ENCODE peak calls at places on chromosome 19, in seven cellular contexts. G is thoracic aorta; B is BE2C; I is CD4-positive, CD25-positive, alpha-beta regulatory T cell; A is endothelial cell of umbilical vein; U is adipocyte; V is uterus. H is an unnamed sample. For H3K4me1, the result is how much of the 10 kb centered on the place peaks cover.

GRCh38 chr19:51020988-51021651 is 1.6 kb upstream of the KLK10 start:
- DNase-seq in G (no peak), B (peak), I (peak), A (peak), U (peak), V (no peak), H (no peak)

GRCh38 chr19:46109876-46110275 is 14.6 kb downstream of the IGFL3 start:
- DNase-seq in G (no peak), B (no peak), I (no peak), A (no peak), U (no peak), V (no peak), H (no peak)

GRCh38 chr19:28646629-28647028 is 566.3 kb downstream of the UQCRFS1 start:
- DNase-seq in G (no peak), B (no peak), I (no peak), A (no peak), U (no peak), V (no peak), H (no peak)

GRCh38 chr19:14890616-14891379 is 4.9 kb upstream of the OR7A17 start:
- DNase-seq in G (no peak), B (no peak), I (no peak), A (no peak), U (no peak), V (no peak), H (no peak)

GRCh38 chr19:18107235-18108083 is 9.9 kb downstream of the MAST3 start:
- DNase-seq in G (no peak), B (no peak), I (no peak), A (no peak), U (no peak), V (no peak), H (no peak)

GRCh38 chr19:1455336-1456120 is 5.6 kb downstream of the APC2 start:
- DNase-seq in G (peak), B (peak), I (peak), A (peak), U (peak), V (no peak), H (peak)

GRCh38 chr19:11426656-11427055 is 7.5 kb upstream of the RGL3 start:
- DNase-seq in G (no peak), B (no peak), I (no peak), A (no peak), U (no peak), V (no peak), H (no peak)

GRCh38 chr19:46493236-46494114 is 2.2 kb downstream of the PNMA8B start:
- DNase-seq in G (no peak), B (no peak), I (peak), A (no peak), U (no peak), V (peak), H (no peak)

GRCh38 chr19:1073956-1074511 is 7.1 kb downstream of the ARHGAP45 start:
- DNase-seq in G (no peak), B (peak), I (no peak), A (no peak), U (no peak), V (no peak), H (no peak)

GRCh38 chr19:10981496-10981895 is 20.7 kb downstream of the SMARCA4 start:
- DNase-seq in G (no peak), B (no peak), I (no peak), A (no peak), U (peak), V (no peak), H (no peak)

GRCh38 chr19:6448045-6448444 is 11.5 kb downstream of the SLC25A23 start:
- DNase-seq in G (no peak), B (no peak), I (no peak), A (no peak), U (no peak), V (no peak), H (no peak)

GRCh38 chr19:54158812-54159351 is 639 bp downstream of the LENG1 start:
- DNase-seq in G (no peak), B (no peak), I (peak), A (no peak), U (peak), V (no peak), H (no peak)

GRCh38 chr19:46350029-46350757 is 3.3 kb downstream of the PPP5C start:
- DNase-seq in G (no peak), B (peak), I (peak), A (no peak), U (no peak), V (no peak), H (no peak)

GRCh38 chr19:1216756-1217155 is 11.2 kb downstream of the STK11 start:
- DNase-seq in G (no peak), B (no peak), I (no peak), A (no peak), U (no peak), V (no peak), H (no peak)

GRCh38 chr19:30691767-30692516 is 319.8 kb downstream of the ZNF536 start:
- DNase-seq in G (no peak), B (no peak), I (no peak), A (no peak), U (peak), V (no peak), H (no peak)
- H3K4me3 ChIP-seq in G (peak), B (peak), I (no peak), A (no peak), U (peak), V (peak), H (no peak)

GRCh38 chr19:56118666-56119584 is 2.2 kb downstream of the ZNF787 start:
- DNase-seq in G (no peak), B (no peak), I (no peak), A (no peak), U (no peak), V (no peak), H (no peak)

GRCh38 chr19:56121180-56122167 is at the start of gene ZNF787:
- DNase-seq in G (peak), B (peak), I (peak), A (peak), U (peak), V (peak), H (peak)

GRCh38 chr19:56120002-56120370 is 1.1 kb downstream of the ZNF787 start:
- DNase-seq in G (no peak), B (no peak), I (no peak), A (no peak), U (no peak), V (no peak), H (no peak)

GRCh38 chr19:56119585-56119978 is 1.5 kb downstream of the ZNF787 start:
- DNase-seq in G (no peak), B (peak), I (no peak), A (peak), U (peak), V (no peak), H (no peak)

GRCh38 chr19:56120371-56121179 is 520 bp downstream of the ZNF787 start:
- DNase-seq in G (peak), B (peak), I (peak), A (peak), U (peak), V (peak), H (peak)
- H3K4me1 ChIP-seq in G (under half), B (under half), I (under half), A (under half), U (under half), V (under half), H (under half)

GRCh38 chr19:34201133-34201532 is 28.8 kb downstream of the LSM14A start:
- DNase-seq in G (no peak), B (no peak), I (no peak), A (no peak), U (no peak), V (no peak), H (no peak)
- H3K4me3 ChIP-seq in G (no peak), B (no peak), I (no peak), A (no peak), U (no peak), V (no peak), H (no peak)

GRCh38 chr19:38648789-38649304 is 1.4 kb downstream of the ACTN4 start:
- DNase-seq in G (no peak), B (no peak), I (no peak), A (no peak), U (peak), V (no peak), H (no peak)
- H3K4me1 ChIP-seq in G (under half), B (under half), I (half or more), A (under half), U (under half), V (under half), H (under half)

DNA sequence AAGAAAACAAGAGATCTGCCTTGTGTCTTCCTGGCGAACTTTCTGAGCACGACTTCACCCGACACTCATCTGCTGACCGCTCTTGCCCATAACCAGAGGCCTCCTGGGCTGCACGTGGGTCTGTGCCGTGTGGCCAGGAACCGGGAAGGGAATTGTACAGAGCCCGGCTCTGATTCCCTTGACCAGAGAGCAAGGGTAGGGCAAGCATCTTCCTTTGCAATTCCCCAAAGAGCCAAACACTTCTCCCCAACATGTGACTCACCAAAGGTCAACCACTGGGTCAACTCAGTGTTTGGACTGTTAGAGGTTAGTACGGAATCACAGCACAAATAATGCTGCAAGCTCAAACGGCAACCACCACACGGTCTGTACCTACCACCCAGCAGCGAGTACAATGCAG is 48.9 kb downstream of the KLF2 start:
- DNase-seq in G (no peak), B (no peak), I (no peak), A (peak), U (no peak), V (peak), H (no peak)
- H3K4me3 ChIP-seq in G (no peak), B (no peak), I (peak), A (no peak), U (no peak), V (no peak), H (peak)

DNA sequence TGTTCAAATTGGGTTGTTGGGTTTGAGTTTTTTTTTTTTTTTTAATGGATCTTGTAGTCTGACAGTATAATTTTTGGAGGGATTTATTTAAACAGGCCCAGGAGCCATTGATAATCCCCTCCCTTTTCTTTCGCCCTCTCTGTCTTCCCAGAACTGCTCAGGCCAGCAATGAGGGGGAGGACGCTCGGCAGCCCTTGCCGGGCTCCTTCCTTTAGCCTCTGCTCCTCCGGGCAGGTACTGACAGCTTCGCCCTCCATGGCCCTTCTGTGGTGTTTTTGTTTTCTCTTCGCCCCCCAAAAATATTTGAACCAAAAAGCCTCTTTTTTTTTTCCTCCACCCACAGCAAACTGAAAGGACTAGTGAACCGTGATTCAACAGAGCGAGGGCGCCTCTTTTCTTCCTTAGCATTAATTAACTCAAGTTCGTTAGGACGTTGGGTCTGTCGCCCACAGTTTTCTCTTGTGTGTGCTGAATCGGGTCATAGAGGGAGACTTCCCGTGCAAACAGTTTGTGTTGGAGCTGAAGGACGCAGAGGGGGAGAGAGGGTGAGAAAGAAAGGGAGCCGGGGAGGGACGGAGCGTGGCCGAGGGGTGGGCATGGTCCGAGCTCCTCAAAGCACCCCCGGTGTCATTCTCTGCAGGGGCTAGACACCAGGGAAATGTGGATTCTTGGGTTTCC is 21.5 kb downstream of the NFIX start:
- DNase-seq in G (no peak), B (no peak), I (no peak), A (no peak), U (no peak), V (no peak), H (no peak)
- H3K4me1 ChIP-seq in G (half or more), B (under half), I (under half), A (under half), U (half or more), V (under half), H (under half)

GRCh38 chr19:35116085-35116801 is 620 bp downstream of the FXYD3 start:
- DNase-seq in G (no peak), B (no peak), I (no peak), A (no peak), U (no peak), V (no peak), H (no peak)
- H3K4me3 ChIP-seq in G (no peak), B (no peak), I (no peak), A (no peak), U (no peak), V (no peak), H (no peak)

DNA sequence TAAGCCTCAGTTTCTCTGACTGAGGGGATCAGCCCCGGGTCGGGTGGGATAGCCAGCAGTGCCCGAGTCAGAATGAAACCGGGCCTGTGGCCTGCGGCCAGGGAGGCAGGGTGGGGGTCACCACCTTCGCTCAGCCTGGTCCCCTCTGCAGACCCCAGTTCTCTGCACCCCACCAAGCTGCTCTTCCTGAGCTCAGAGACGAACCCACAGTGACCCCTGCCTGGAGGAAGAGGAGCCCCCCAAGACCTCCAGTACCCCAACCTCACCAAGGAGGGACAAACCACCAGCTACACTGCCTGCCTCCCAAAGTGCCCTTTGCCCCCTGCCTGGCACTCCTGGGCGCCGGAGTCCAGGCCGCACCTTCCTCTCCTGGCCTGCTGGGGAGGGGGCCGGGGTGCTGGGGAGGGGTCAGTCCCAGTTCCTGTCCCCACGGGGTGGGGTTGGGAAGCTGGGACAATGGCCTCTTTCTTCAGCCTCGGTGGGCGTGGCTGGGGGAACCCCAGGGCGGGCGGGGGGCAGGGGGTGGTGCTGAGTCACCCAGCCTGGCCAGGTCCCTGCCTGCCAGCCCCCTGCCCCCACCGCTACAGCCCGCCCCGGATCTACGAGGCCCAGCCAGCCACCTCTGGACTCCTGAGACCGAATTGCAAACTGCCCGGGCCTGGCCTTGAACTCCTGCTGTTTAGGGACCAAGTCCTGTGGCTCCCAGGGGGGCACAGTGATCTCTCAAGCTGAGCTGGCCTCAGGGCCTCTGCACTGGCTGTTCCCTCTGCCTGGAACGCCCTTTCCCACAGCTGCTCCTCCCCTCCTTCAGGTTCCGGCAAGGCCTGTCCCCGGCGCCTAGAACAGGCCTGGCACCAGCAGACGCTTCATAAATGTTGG is 14.3 kb downstream of the ZBTB7A start:
- DNase-seq in G (no peak), B (peak), I (no peak), A (no peak), U (no peak), V (peak), H (no peak)
- H3K4me1 ChIP-seq in G (under half), B (under half), I (under half), A (under half), U (under half), V (under half), H (under half)